ENCODE peak calls at places on chromosomes 1 and 21, in ten cellular contexts. One of them, this sample, is unnamed.

GRCh38 chr1:14511856-14512585 is 86.5 kb upstream of the KAZN start:
- DNase-seq in heart left ventricle: no peak
- DNase-seq in activated CD4-positive, alpha-beta T cell treated with anti-CD3 and anti-CD28 coated beads, Interleukin-2, amount 10 ng/mL, durations not matched to agents 7 days and 5 days: no peak
- DNase-seq in left ventricle myocardium superior: no peak
- DNase-seq in cardiac muscle cell: no peak
- DNase-seq in lower lobe of right lung: no peak
- DNase-seq in stimulated activated naive CD4-positive, alpha-beta T cell: no peak
- DNase-seq in AML-193: no peak
- DNase-seq in kidney glomerular epithelial cell: no peak
- DNase-seq in T-helper 1 cell: no peak
- DNase-seq in this sample: no peak

GRCh38 chr1:227315500-227316346 is 2.6 kb downstream of the CDC42BPA start:
- DNase-seq in heart left ventricle: no peak
- DNase-seq in AML-193: no peak
- DNase-seq in cardiac muscle cell: peak; percentile 56
- DNase-seq in kidney glomerular epithelial cell: no peak
- DNase-seq in activated CD4-positive, alpha-beta T cell treated with anti-CD3 and anti-CD28 coated beads, Interleukin-2, amount 10 ng/mL, durations not matched to agents 7 days and 5 days: no peak
- DNase-seq in stimulated activated naive CD4-positive, alpha-beta T cell: no peak
- DNase-seq in left ventricle myocardium superior: no peak
- DNase-seq in lower lobe of right lung: no peak
- DNase-seq in T-helper 1 cell: no peak
- DNase-seq in this sample: no peak

GRCh38 chr1:54480201-54480848 is 67.7 kb upstream of the ACOT11 start:
- DNase-seq in left ventricle myocardium superior: no peak
- DNase-seq in lower lobe of right lung: no peak
- DNase-seq in kidney glomerular epithelial cell: no peak
- DNase-seq in stimulated activated naive CD4-positive, alpha-beta T cell: peak; percentile 18
- DNase-seq in activated CD4-positive, alpha-beta T cell treated with anti-CD3 and anti-CD28 coated beads, Interleukin-2, amount 10 ng/mL, durations not matched to agents 7 days and 5 days: peak; percentile 35
- DNase-seq in T-helper 1 cell: no peak
- DNase-seq in heart left ventricle: no peak
- DNase-seq in cardiac muscle cell: no peak
- DNase-seq in AML-193: no peak
- DNase-seq in this sample: no peak

GRCh38 chr1:114594046-114594445 is 12.6 kb upstream of the BCAS2 start:
- DNase-seq in left ventricle myocardium superior: no peak
- DNase-seq in lower lobe of right lung: no peak
- DNase-seq in cardiac muscle cell: no peak
- DNase-seq in T-helper 1 cell: no peak
- DNase-seq in stimulated activated naive CD4-positive, alpha-beta T cell: no peak
- DNase-seq in activated CD4-positive, alpha-beta T cell treated with anti-CD3 and anti-CD28 coated beads, Interleukin-2, amount 10 ng/mL, durations not matched to agents 7 days and 5 days: no peak
- DNase-seq in kidney glomerular epithelial cell: no peak
- DNase-seq in AML-193: no peak
- DNase-seq in heart left ventricle: no peak
- DNase-seq in this sample: no peak

GRCh38 chr1:30101477-30102227 is 621.7 kb downstream of the MATN1 start:
- DNase-seq in activated CD4-positive, alpha-beta T cell treated with anti-CD3 and anti-CD28 coated beads, Interleukin-2, amount 10 ng/mL, durations not matched to agents 7 days and 5 days: no peak
- DNase-seq in stimulated activated naive CD4-positive, alpha-beta T cell: no peak
- DNase-seq in kidney glomerular epithelial cell: no peak
- DNase-seq in heart left ventricle: no peak
- DNase-seq in left ventricle myocardium superior: no peak
- DNase-seq in cardiac muscle cell: no peak
- DNase-seq in AML-193: no peak
- DNase-seq in lower lobe of right lung: no peak
- DNase-seq in T-helper 1 cell: no peak
- DNase-seq in this sample: no peak

GRCh38 chr1:36269408-36269838 is 36.7 kb upstream of the SH3D21 start:
- DNase-seq in kidney glomerular epithelial cell: no peak
- DNase-seq in cardiac muscle cell: no peak
- DNase-seq in T-helper 1 cell: no peak
- DNase-seq in stimulated activated naive CD4-positive, alpha-beta T cell: no peak
- DNase-seq in activated CD4-positive, alpha-beta T cell treated with anti-CD3 and anti-CD28 coated beads, Interleukin-2, amount 10 ng/mL, durations not matched to agents 7 days and 5 days: no peak
- DNase-seq in lower lobe of right lung: peak; percentile 48
- DNase-seq in AML-193: no peak
- DNase-seq in heart left ventricle: no peak
- DNase-seq in left ventricle myocardium superior: no peak
- DNase-seq in this sample: no peak

GRCh38 chr1:246152986-246153431 is 354.1 kb downstream of the SMYD3 start:
- DNase-seq in T-helper 1 cell: no peak
- DNase-seq in heart left ventricle: no peak
- DNase-seq in activated CD4-positive, alpha-beta T cell treated with anti-CD3 and anti-CD28 coated beads, Interleukin-2, amount 10 ng/mL, durations not matched to agents 7 days and 5 days: no peak
- DNase-seq in lower lobe of right lung: no peak
- DNase-seq in stimulated activated naive CD4-positive, alpha-beta T cell: no peak
- DNase-seq in left ventricle myocardium superior: no peak
- DNase-seq in AML-193: no peak
- DNase-seq in kidney glomerular epithelial cell: no peak
- DNase-seq in cardiac muscle cell: no peak
- DNase-seq in this sample: no peak

GRCh38 chr1:117363591-117364048 is 3.6 kb upstream of the MAN1A2 start:
- DNase-seq in AML-193: no peak
- DNase-seq in stimulated activated naive CD4-positive, alpha-beta T cell: no peak
- DNase-seq in T-helper 1 cell: no peak
- DNase-seq in cardiac muscle cell: no peak
- DNase-seq in left ventricle myocardium superior: no peak
- DNase-seq in kidney glomerular epithelial cell: no peak
- DNase-seq in activated CD4-positive, alpha-beta T cell treated with anti-CD3 and anti-CD28 coated beads, Interleukin-2, amount 10 ng/mL, durations not matched to agents 7 days and 5 days: no peak
- DNase-seq in lower lobe of right lung: no peak
- DNase-seq in heart left ventricle: no peak
- DNase-seq in this sample: no peak

GRCh38 chr1:228453022-228453560 is 34.1 kb upstream of the RNF187 start:
- DNase-seq in AML-193: no peak
- DNase-seq in left ventricle myocardium superior: no peak
- DNase-seq in kidney glomerular epithelial cell: no peak
- DNase-seq in activated CD4-positive, alpha-beta T cell treated with anti-CD3 and anti-CD28 coated beads, Interleukin-2, amount 10 ng/mL, durations not matched to agents 7 days and 5 days: no peak
- DNase-seq in T-helper 1 cell: no peak
- DNase-seq in lower lobe of right lung: no peak
- DNase-seq in cardiac muscle cell: no peak
- DNase-seq in stimulated activated naive CD4-positive, alpha-beta T cell: no peak
- DNase-seq in heart left ventricle: no peak
- DNase-seq in this sample: no peak

GRCh38 chr1:60832372-60832771 is 250.0 kb upstream of the NFIA start:
- DNase-seq in AML-193: no peak
- DNase-seq in kidney glomerular epithelial cell: no peak
- DNase-seq in cardiac muscle cell: no peak
- DNase-seq in T-helper 1 cell: no peak
- DNase-seq in lower lobe of right lung: no peak
- DNase-seq in heart left ventricle: no peak
- DNase-seq in activated CD4-positive, alpha-beta T cell treated with anti-CD3 and anti-CD28 coated beads, Interleukin-2, amount 10 ng/mL, durations not matched to agents 7 days and 5 days: no peak
- DNase-seq in left ventricle myocardium superior: no peak
- DNase-seq in stimulated activated naive CD4-positive, alpha-beta T cell: no peak
- DNase-seq in this sample: no peak

GRCh38 chr21:45982758-45983731 is 1.5 kb downstream of the COL6A1 start:
- DNase-seq in heart left ventricle: peak; percentile 24
- DNase-seq in kidney glomerular epithelial cell: no peak
- DNase-seq in activated CD4-positive, alpha-beta T cell treated with anti-CD3 and anti-CD28 coated beads, Interleukin-2, amount 10 ng/mL, durations not matched to agents 7 days and 5 days: no peak
- DNase-seq in lower lobe of right lung: peak; percentile 46
- DNase-seq in stimulated activated naive CD4-positive, alpha-beta T cell: no peak
- DNase-seq in AML-193: no peak
- DNase-seq in cardiac muscle cell: no peak
- DNase-seq in left ventricle myocardium superior: peak; percentile 42
- DNase-seq in T-helper 1 cell: peak; percentile 11
- DNase-seq in this sample: no peak

GRCh38 chr1:101238681-101239094 is 1.9 kb downstream of the S1PR1 start:
- DNase-seq in activated CD4-positive, alpha-beta T cell treated with anti-CD3 and anti-CD28 coated beads, Interleukin-2, amount 10 ng/mL, durations not matched to agents 7 days and 5 days: peak; percentile 90
- DNase-seq in cardiac muscle cell: peak; percentile 92
- DNase-seq in left ventricle myocardium superior: peak; percentile 91
- DNase-seq in AML-193: peak; percentile 42
- DNase-seq in T-helper 1 cell: peak; percentile 75
- DNase-seq in kidney glomerular epithelial cell: peak; percentile 81
- DNase-seq in lower lobe of right lung: peak; percentile 88
- DNase-seq in heart left ventricle: peak; percentile 90
- DNase-seq in stimulated activated naive CD4-positive, alpha-beta T cell: peak; percentile 76
- DNase-seq in this sample: peak; percentile 93

GRCh38 chr1:159981351-159982055 is 27.5 kb upstream of the SLAMF9 start:
- DNase-seq in left ventricle myocardium superior: no peak
- DNase-seq in kidney glomerular epithelial cell: no peak
- DNase-seq in activated CD4-positive, alpha-beta T cell treated with anti-CD3 and anti-CD28 coated beads, Interleukin-2, amount 10 ng/mL, durations not matched to agents 7 days and 5 days: no peak
- DNase-seq in cardiac muscle cell: no peak
- DNase-seq in AML-193: no peak
- DNase-seq in lower lobe of right lung: no peak
- DNase-seq in stimulated activated naive CD4-positive, alpha-beta T cell: no peak
- DNase-seq in heart left ventricle: no peak
- DNase-seq in T-helper 1 cell: no peak
- DNase-seq in this sample: no peak

GRCh38 chr1:223772771-223773160 is 60.4 kb downstream of the CAPN2 start:
- DNase-seq in kidney glomerular epithelial cell: no peak
- DNase-seq in activated CD4-positive, alpha-beta T cell treated with anti-CD3 and anti-CD28 coated beads, Interleukin-2, amount 10 ng/mL, durations not matched to agents 7 days and 5 days: no peak
- DNase-seq in cardiac muscle cell: no peak
- DNase-seq in T-helper 1 cell: no peak
- DNase-seq in heart left ventricle: peak; percentile 7
- DNase-seq in lower lobe of right lung: no peak
- DNase-seq in stimulated activated naive CD4-positive, alpha-beta T cell: no peak
- DNase-seq in left ventricle myocardium superior: no peak
- DNase-seq in AML-193: no peak
- DNase-seq in this sample: no peak

GRCh38 chr1:25033828-25034451 is 103.9 kb upstream of the RUNX3 start:
- DNase-seq in lower lobe of right lung: peak; percentile 80
- DNase-seq in activated CD4-positive, alpha-beta T cell treated with anti-CD3 and anti-CD28 coated beads, Interleukin-2, amount 10 ng/mL, durations not matched to agents 7 days and 5 days: no peak
- DNase-seq in T-helper 1 cell: no peak
- DNase-seq in stimulated activated naive CD4-positive, alpha-beta T cell: no peak
- DNase-seq in left ventricle myocardium superior: peak; percentile 60
- DNase-seq in AML-193: peak; percentile 98
- DNase-seq in cardiac muscle cell: no peak
- DNase-seq in kidney glomerular epithelial cell: no peak
- DNase-seq in heart left ventricle: peak; percentile 57
- DNase-seq in this sample: peak; percentile 86

GRCh38 chr1:204573563-204573925 is 57.3 kb downstream of the MDM4 start:
- DNase-seq in stimulated activated naive CD4-positive, alpha-beta T cell: no peak
- DNase-seq in lower lobe of right lung: no peak
- DNase-seq in T-helper 1 cell: no peak
- DNase-seq in activated CD4-positive, alpha-beta T cell treated with anti-CD3 and anti-CD28 coated beads, Interleukin-2, amount 10 ng/mL, durations not matched to agents 7 days and 5 days: no peak
- DNase-seq in heart left ventricle: no peak
- DNase-seq in kidney glomerular epithelial cell: peak; percentile 36
- DNase-seq in AML-193: no peak
- DNase-seq in cardiac muscle cell: no peak
- DNase-seq in left ventricle myocardium superior: no peak
- DNase-seq in this sample: no peak

GRCh38 chr1:242525360-242525722 is 844 bp upstream of the PLD5 start:
- DNase-seq in kidney glomerular epithelial cell: no peak
- DNase-seq in left ventricle myocardium superior: no peak
- DNase-seq in heart left ventricle: no peak
- DNase-seq in cardiac muscle cell: no peak
- DNase-seq in T-helper 1 cell: no peak
- DNase-seq in lower lobe of right lung: no peak
- DNase-seq in activated CD4-positive, alpha-beta T cell treated with anti-CD3 and anti-CD28 coated beads, Interleukin-2, amount 10 ng/mL, durations not matched to agents 7 days and 5 days: no peak
- DNase-seq in AML-193: no peak
- DNase-seq in stimulated activated naive CD4-positive, alpha-beta T cell: no peak
- DNase-seq in this sample: no peak

GRCh38 chr1:30318413-30318812 is 405.0 kb downstream of the MATN1 start:
- DNase-seq in AML-193: no peak
- DNase-seq in left ventricle myocardium superior: no peak
- DNase-seq in cardiac muscle cell: no peak
- DNase-seq in T-helper 1 cell: no peak
- DNase-seq in stimulated activated naive CD4-positive, alpha-beta T cell: no peak
- DNase-seq in kidney glomerular epithelial cell: no peak
- DNase-seq in lower lobe of right lung: no peak
- DNase-seq in heart left ventricle: no peak
- DNase-seq in activated CD4-positive, alpha-beta T cell treated with anti-CD3 and anti-CD28 coated beads, Interleukin-2, amount 10 ng/mL, durations not matched to agents 7 days and 5 days: no peak
- DNase-seq in this sample: no peak

GRCh38 chr1:232786845-232787455 is 18.3 kb upstream of the MAP10 start:
- DNase-seq in lower lobe of right lung: no peak
- DNase-seq in T-helper 1 cell: no peak
- DNase-seq in left ventricle myocardium superior: no peak
- DNase-seq in activated CD4-positive, alpha-beta T cell treated with anti-CD3 and anti-CD28 coated beads, Interleukin-2, amount 10 ng/mL, durations not matched to agents 7 days and 5 days: peak; percentile 67
- DNase-seq in AML-193: peak; percentile 74
- DNase-seq in cardiac muscle cell: no peak
- DNase-seq in heart left ventricle: no peak
- DNase-seq in stimulated activated naive CD4-positive, alpha-beta T cell: no peak
- DNase-seq in kidney glomerular epithelial cell: no peak
- DNase-seq in this sample: no peak

GRCh38 chr1:4137621-4138390 is 237.7 kb upstream of the C1orf174 start:
- DNase-seq in T-helper 1 cell: no peak
- DNase-seq in heart left ventricle: no peak
- DNase-seq in cardiac muscle cell: no peak
- DNase-seq in stimulated activated naive CD4-positive, alpha-beta T cell: no peak
- DNase-seq in activated CD4-positive, alpha-beta T cell treated with anti-CD3 and anti-CD28 coated beads, Interleukin-2, amount 10 ng/mL, durations not matched to agents 7 days and 5 days: no peak
- DNase-seq in lower lobe of right lung: no peak
- DNase-seq in left ventricle myocardium superior: no peak
- DNase-seq in kidney glomerular epithelial cell: no peak
- DNase-seq in AML-193: no peak
- DNase-seq in this sample: no peak

GRCh38 chr1:44500181-44501021 is 95.3 kb downstream of the RNF220 start:
- DNase-seq in kidney glomerular epithelial cell: no peak
- DNase-seq in heart left ventricle: peak; percentile 28
- DNase-seq in activated CD4-positive, alpha-beta T cell treated with anti-CD3 and anti-CD28 coated beads, Interleukin-2, amount 10 ng/mL, durations not matched to agents 7 days and 5 days: no peak
- DNase-seq in left ventricle myocardium superior: peak; percentile 34
- DNase-seq in cardiac muscle cell: peak; percentile 71
- DNase-seq in AML-193: no peak
- DNase-seq in lower lobe of right lung: no peak
- DNase-seq in stimulated activated naive CD4-positive, alpha-beta T cell: no peak
- DNase-seq in T-helper 1 cell: no peak
- DNase-seq in this sample: no peak

GRCh38 chr21:45182958-45183357 is 104.7 kb downstream of the POFUT2 start:
- DNase-seq in kidney glomerular epithelial cell: no peak
- DNase-seq in T-helper 1 cell: no peak
- DNase-seq in AML-193: no peak
- DNase-seq in heart left ventricle: no peak
- DNase-seq in lower lobe of right lung: no peak
- DNase-seq in stimulated activated naive CD4-positive, alpha-beta T cell: no peak
- DNase-seq in activated CD4-positive, alpha-beta T cell treated with anti-CD3 and anti-CD28 coated beads, Interleukin-2, amount 10 ng/mL, durations not matched to agents 7 days and 5 days: no peak
- DNase-seq in left ventricle myocardium superior: no peak
- DNase-seq in cardiac muscle cell: no peak
- DNase-seq in this sample: no peak

GRCh38 chr1:79040424-79041089 is 34.0 kb upstream of the ADGRL4 start:
- DNase-seq in lower lobe of right lung: no peak
- DNase-seq in heart left ventricle: no peak
- DNase-seq in stimulated activated naive CD4-positive, alpha-beta T cell: no peak
- DNase-seq in kidney glomerular epithelial cell: no peak
- DNase-seq in left ventricle myocardium superior: no peak
- DNase-seq in activated CD4-positive, alpha-beta T cell treated with anti-CD3 and anti-CD28 coated beads, Interleukin-2, amount 10 ng/mL, durations not matched to agents 7 days and 5 days: no peak
- DNase-seq in AML-193: no peak
- DNase-seq in T-helper 1 cell: no peak
- DNase-seq in cardiac muscle cell: no peak
- DNase-seq in this sample: no peak

GRCh38 chr21:45747802-45748445 is 104.4 kb downstream of the PCBP3 start:
- DNase-seq in left ventricle myocardium superior: no peak
- DNase-seq in stimulated activated naive CD4-positive, alpha-beta T cell: no peak
- DNase-seq in heart left ventricle: no peak
- DNase-seq in lower lobe of right lung: no peak
- DNase-seq in cardiac muscle cell: no peak
- DNase-seq in T-helper 1 cell: no peak
- DNase-seq in kidney glomerular epithelial cell: peak; percentile 82
- DNase-seq in AML-193: no peak
- DNase-seq in activated CD4-positive, alpha-beta T cell treated with anti-CD3 and anti-CD28 coated beads, Interleukin-2, amount 10 ng/mL, durations not matched to agents 7 days and 5 days: no peak
- DNase-seq in this sample: no peak

GRCh38 chr1:151991663-151992344 is 1.9 kb downstream of the S100A10 start:
- DNase-seq in stimulated activated naive CD4-positive, alpha-beta T cell: no peak
- DNase-seq in left ventricle myocardium superior: no peak
- DNase-seq in kidney glomerular epithelial cell: peak; percentile 73
- DNase-seq in AML-193: no peak
- DNase-seq in lower lobe of right lung: no peak
- DNase-seq in activated CD4-positive, alpha-beta T cell treated with anti-CD3 and anti-CD28 coated beads, Interleukin-2, amount 10 ng/mL, durations not matched to agents 7 days and 5 days: no peak
- DNase-seq in cardiac muscle cell: no peak
- DNase-seq in T-helper 1 cell: no peak
- DNase-seq in heart left ventricle: no peak
- DNase-seq in this sample: no peak

GRCh38 chr21:45655071-45655470 is 11.5 kb downstream of the PCBP3 start:
- DNase-seq in kidney glomerular epithelial cell: no peak
- DNase-seq in lower lobe of right lung: no peak
- DNase-seq in heart left ventricle: no peak
- DNase-seq in cardiac muscle cell: no peak
- DNase-seq in left ventricle myocardium superior: no peak
- DNase-seq in activated CD4-positive, alpha-beta T cell treated with anti-CD3 and anti-CD28 coated beads, Interleukin-2, amount 10 ng/mL, durations not matched to agents 7 days and 5 days: no peak
- DNase-seq in AML-193: no peak
- DNase-seq in stimulated activated naive CD4-positive, alpha-beta T cell: no peak
- DNase-seq in T-helper 1 cell: no peak
- DNase-seq in this sample: no peak

GRCh38 chr1:220990417-220991337 is 111.4 kb downstream of the HLX start:
- DNase-seq in kidney glomerular epithelial cell: peak; percentile 57
- DNase-seq in left ventricle myocardium superior: no peak
- DNase-seq in activated CD4-positive, alpha-beta T cell treated with anti-CD3 and anti-CD28 coated beads, Interleukin-2, amount 10 ng/mL, durations not matched to agents 7 days and 5 days: no peak
- DNase-seq in stimulated activated naive CD4-positive, alpha-beta T cell: no peak
- DNase-seq in AML-193: no peak
- DNase-seq in T-helper 1 cell: no peak
- DNase-seq in lower lobe of right lung: no peak
- DNase-seq in heart left ventricle: no peak
- DNase-seq in cardiac muscle cell: no peak
- DNase-seq in this sample: no peak

GRCh38 chr1:214363386-214363785 is 82.4 kb downstream of the SMYD2 start:
- DNase-seq in T-helper 1 cell: no peak
- DNase-seq in AML-193: no peak
- DNase-seq in left ventricle myocardium superior: no peak
- DNase-seq in heart left ventricle: no peak
- DNase-seq in stimulated activated naive CD4-positive, alpha-beta T cell: no peak
- DNase-seq in kidney glomerular epithelial cell: no peak
- DNase-seq in cardiac muscle cell: no peak
- DNase-seq in activated CD4-positive, alpha-beta T cell treated with anti-CD3 and anti-CD28 coated beads, Interleukin-2, amount 10 ng/mL, durations not matched to agents 7 days and 5 days: no peak
- DNase-seq in lower lobe of right lung: no peak
- DNase-seq in this sample: no peak